ENCODE peak calls at places on chromosome 17, in four cellular contexts. V, P, Q and Z are unnamed samples.

GRCh38 chr17:66393038-66393437 is 90.6 kb downstream of the PRKCA start:
- DNase-seq in Q (no peak), P (no peak), V (no peak), Z (no peak)

GRCh38 chr17:34499576-34499975 is 79.8 kb upstream of the TMEM132E start:
- DNase-seq in P (no peak), Q (no peak), V (peak), Z (no peak)

GRCh38 chr17:38897671-38898290 is 27.6 kb upstream of the LASP1NB start:
- DNase-seq in Q (no peak), V (no peak), P (no peak), Z (no peak)

GRCh38 chr17:69574257-69575197 is 160.0 kb downstream of the MAP2K6 start:
- DNase-seq in V (peak), P (no peak), Q (peak), Z (no peak)

GRCh38 chr17:77034677-77035424 is 105.9 kb upstream of the SEC14L1 start:
- DNase-seq in P (no peak), Q (no peak), V (peak), Z (no peak)

GRCh38 chr17:72569193-72569946 is 448.6 kb downstream of the SOX9 start:
- DNase-seq in V (no peak), Q (no peak), P (peak), Z (no peak)

GRCh38 chr17:14150604-14151003 is 81.3 kb downstream of the COX10 start:
- DNase-seq in P (no peak), Q (no peak), V (no peak), Z (no peak)

GRCh38 chr17:68319420-68320162 is 28.3 kb downstream of the ARSG start:
- DNase-seq in P (no peak), V (peak), Q (no peak), Z (no peak)

GRCh38 chr17:5225668-5226457 is 8.8 kb downstream of the SCIMP start:
- DNase-seq in V (no peak), Q (no peak), P (no peak), Z (no peak)

GRCh38 chr17:57551321-57552079 is 193.6 kb downstream of the CCDC182 start:
- DNase-seq in P (peak), V (peak), Q (no peak), Z (no peak)

GRCh38 chr17:44400226-44400847 is 10.9 kb upstream of the ITGA2B start:
- DNase-seq in P (no peak), V (peak), Q (no peak), Z (no peak)

GRCh38 chr17:44940768-44941167 is 6.8 kb downstream of the KIF18B start:
- DNase-seq in Q (no peak), P (no peak), V (no peak), Z (no peak)

GRCh38 chr17:6492892-6493674 is 48.8 kb downstream of the PIMREG start:
- DNase-seq in Q (no peak), P (no peak), V (peak), Z (peak)

GRCh38 chr17:62913971-62914370 is 52.1 kb upstream of the TANC2 start:
- DNase-seq in V (no peak), P (no peak), Q (no peak), Z (no peak)

GRCh38 chr17:62920300-62920699 is 45.7 kb upstream of the TANC2 start:
- DNase-seq in V (no peak), P (no peak), Q (no peak), Z (no peak)

GRCh38 chr17:62912363-62912762 is 53.7 kb upstream of the TANC2 start:
- DNase-seq in V (no peak), P (no peak), Q (no peak), Z (no peak)

GRCh38 chr17:62919388-62919787 is 46.6 kb upstream of the TANC2 start:
- DNase-seq in V (no peak), P (no peak), Q (no peak), Z (no peak)

GRCh38 chr17:62916684-62917571 is 49.1 kb upstream of the TANC2 start:
- DNase-seq in V (no peak), P (no peak), Q (no peak), Z (no peak)
- H3K27ac ChIP-seq in V (no peak), P (no peak), Q (no peak), Z (no peak)

GRCh38 chr17:18141210-18141803 is 32.8 kb downstream of the MYO15A start:
- DNase-seq in V (peak), P (peak), Q (no peak), Z (no peak)

GRCh38 chr17:18144261-18144660 is 35.7 kb downstream of the MYO15A start:
- DNase-seq in P (no peak), Q (no peak), V (no peak), Z (no peak)

GRCh38 chr17:18145811-18146210 is 37.3 kb downstream of the MYO15A start:
- DNase-seq in Q (no peak), P (no peak), V (no peak), Z (no peak)

GRCh38 chr17:18142417-18142816 is 33.9 kb downstream of the MYO15A start:
- DNase-seq in V (no peak), P (no peak), Q (no peak), Z (no peak)

DNA sequence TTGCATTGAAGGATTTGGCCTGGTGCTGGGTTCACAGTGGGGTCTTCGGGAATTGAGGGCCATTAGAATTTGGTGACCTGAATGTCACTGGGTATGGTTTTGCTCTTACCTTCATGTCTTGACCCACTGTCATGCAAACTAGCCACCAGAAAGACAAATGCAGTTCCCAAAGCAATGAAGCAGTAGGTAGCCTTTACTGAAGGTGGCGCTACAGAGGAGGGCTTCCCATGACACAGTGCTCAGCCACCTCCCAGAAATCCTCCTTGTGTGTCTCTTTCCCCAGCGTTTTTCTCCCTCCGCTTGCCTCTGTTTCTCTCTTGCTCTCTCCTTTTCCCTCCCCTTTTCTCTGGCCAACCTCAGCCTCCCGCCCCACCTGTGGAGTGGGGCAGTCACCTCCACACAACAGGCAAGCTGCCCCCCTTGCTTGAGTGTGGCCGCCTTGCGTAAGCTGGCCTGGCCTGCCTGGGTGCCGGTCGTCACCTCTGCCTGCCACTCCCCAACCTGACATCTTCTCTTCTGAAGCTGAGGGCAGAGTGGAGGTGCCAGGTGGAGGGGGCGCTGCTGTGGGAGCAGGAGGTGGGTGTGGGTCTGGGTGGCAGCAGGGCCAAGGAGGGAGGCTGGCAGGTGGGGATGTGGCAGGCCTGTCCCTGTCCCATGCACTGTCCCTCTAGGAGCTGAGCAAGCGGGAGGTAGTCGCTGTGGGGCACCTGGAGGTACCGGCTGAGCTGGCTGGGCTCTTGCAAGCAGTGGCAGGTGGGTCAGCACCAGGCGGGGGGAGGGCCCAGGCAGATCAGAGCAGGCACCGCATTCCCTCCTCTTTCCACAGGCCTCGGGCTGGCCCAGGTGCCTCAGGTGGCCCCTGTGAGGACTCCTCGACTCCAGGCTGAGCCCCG is 34.7 kb downstream of the MYO15A start:
- DNase-seq in Q (no peak), V (peak), P (no peak), Z (no peak)
- TF ChIP-seq CTCF in Q (no peak), V (peak), P (no peak), Z (no peak)

DNA sequence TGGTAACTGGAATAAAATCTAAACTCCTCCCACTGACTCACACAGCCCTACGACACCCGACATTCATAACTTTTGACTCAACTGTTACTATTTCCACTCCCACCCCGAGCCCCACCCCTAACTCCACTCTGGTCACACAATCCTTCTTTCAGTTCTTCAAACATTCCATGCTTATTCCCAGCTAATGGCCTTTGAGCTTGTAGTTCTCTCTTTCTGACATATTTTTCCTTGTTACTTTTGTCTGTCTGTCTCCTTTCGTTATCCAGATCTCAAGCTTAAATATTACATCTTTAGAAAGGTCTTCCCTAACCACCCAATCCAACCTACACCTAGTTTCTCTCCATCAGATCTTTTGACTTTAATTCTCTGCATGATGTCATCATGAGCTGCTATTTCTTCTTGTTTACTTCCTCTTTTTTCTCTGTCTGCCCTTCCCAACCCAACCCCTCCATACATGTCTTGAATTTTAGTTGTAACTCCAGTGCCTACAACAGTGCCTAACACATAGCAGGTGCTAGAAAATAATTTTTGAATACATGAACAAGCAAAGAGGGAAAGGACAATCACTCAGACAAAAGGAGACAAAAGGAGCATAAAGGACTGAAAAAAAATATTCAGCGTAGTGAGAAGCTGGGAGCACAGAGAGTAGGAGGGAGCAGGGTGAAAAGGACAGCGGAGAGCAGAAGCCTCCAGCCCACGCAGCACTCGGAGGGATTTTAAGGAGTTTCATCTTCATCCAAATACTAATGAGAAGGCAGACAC is 65.2 kb upstream of the SMIM36 start:
- DNase-seq in P (no peak), Q (no peak), V (no peak), Z (no peak)
- H3K27ac ChIP-seq in P (peak), Q (peak), V (no peak), Z (peak)

DNA sequence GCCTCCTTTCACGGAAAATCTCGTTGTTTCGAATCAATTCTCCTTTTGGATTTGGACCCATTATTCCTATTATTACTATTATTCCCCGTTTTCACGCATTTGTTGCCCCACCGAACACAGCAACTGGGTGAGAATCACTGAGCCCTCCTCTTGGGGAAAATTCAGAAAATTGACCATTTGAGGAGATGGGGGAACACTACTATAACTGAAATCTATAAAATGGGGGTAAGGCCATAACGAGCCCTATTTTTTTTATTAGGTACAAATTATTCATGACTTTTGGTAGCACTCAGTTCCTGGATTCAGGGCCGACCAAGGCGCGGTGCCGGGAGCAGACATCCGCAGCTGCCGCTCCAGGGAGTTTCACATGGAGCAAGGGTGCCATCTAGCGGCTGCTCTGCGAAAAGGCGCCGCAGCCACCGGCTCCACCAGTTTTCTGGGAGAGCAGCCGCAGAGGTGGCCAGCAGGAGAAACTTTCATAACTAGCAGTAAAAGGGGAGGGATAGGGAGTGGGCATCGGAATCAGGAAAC is 3.3 kb upstream of the HOXB8 start:
- DNase-seq in Q (peak), V (peak), P (peak), Z (peak)
- TF ChIP-seq CTCF in Q (peak), V (peak), P (peak), Z (peak)